ENCODE peak calls at places on chromosomes 1 and 21, in eight cellular contexts. X, Q, U, D, G, I, R and H are unnamed samples.

GRCh38 chr1:205062319-205062718 is 19.3 kb downstream of the CNTN2 start:
- DNase-seq in I (no peak), R (no peak), G (no peak), D (no peak), X (no peak), Q (no peak), U (no peak), H (no peak)

GRCh38 chr1:222225171-222225570 is 322.7 kb downstream of the HHIPL2 start:
- DNase-seq in R (no peak), Q (no peak), U (peak), I (no peak), G (no peak), D (no peak), X (no peak), H (no peak)

GRCh38 chr1:180249725-180250498 is 19.8 kb downstream of the LHX4 start:
- DNase-seq in G (no peak), U (no peak), X (no peak), I (no peak), R (no peak), Q (no peak), D (no peak), H (no peak)

GRCh38 chr1:209839875-209840491 is 12.2 kb downstream of the UTP25 start:
- DNase-seq in Q (no peak), I (no peak), R (peak), U (peak), D (no peak), X (no peak), G (no peak), H (no peak)

GRCh38 chr21:17679002-17679600 is 66.4 kb upstream of the BTG3 start:
- DNase-seq in R (peak), X (no peak), Q (no peak), G (no peak), D (peak), U (peak), I (peak), H (no peak)

GRCh38 chr1:181251001-181251712 is 162.7 kb downstream of the IER5 start:
- DNase-seq in Q (peak), D (no peak), X (peak), U (peak), G (no peak), R (peak), I (peak), H (no peak)

GRCh38 chr1:227923353-227924167 is 24.2 kb downstream of the WNT9A start:
- DNase-seq in D (no peak), Q (no peak), U (no peak), I (no peak), X (no peak), R (no peak), G (no peak), H (no peak)

GRCh38 chr1:147719029-147719703 is 41.2 kb downstream of the GJA5 start:
- DNase-seq in G (no peak), X (no peak), D (no peak), I (no peak), R (no peak), U (no peak), Q (no peak), H (no peak)

GRCh38 chr1:206895837-206896242 is 1.4 kb upstream of the IL24 start:
- DNase-seq in Q (peak), I (no peak), U (peak), D (no peak), X (no peak), R (peak), G (no peak), H (no peak)

GRCh38 chr1:90729484-90730246 is 12.6 kb upstream of the BARHL2 start:
- DNase-seq in D (no peak), Q (no peak), U (no peak), I (no peak), R (peak), G (no peak), X (no peak), H (no peak)

GRCh38 chr1:56644941-56645662 is at the start of gene PRKAA2:
- DNase-seq in R (peak), Q (peak), I (no peak), U (peak), G (peak), D (peak), X (peak), H (no peak)

GRCh38 chr1:214329456-214330220 is 48.7 kb downstream of the SMYD2 start:
- DNase-seq in D (no peak), R (no peak), I (no peak), Q (peak), G (no peak), U (no peak), X (no peak), H (no peak)